ENCODE peak calls at places on chromosomes 2 and 18, in four cellular contexts. I, O, A and U are unnamed samples.

GRCh38 chr2:126658910-126659613 is 3.1 kb downstream of the GYPC start:
- DNase-seq in A (peak), O (peak), I (no peak), U (peak)

GRCh38 chr18:5294618-5295230 is 802 bp downstream of the ZBTB14 start:
- DNase-seq in I (no peak), O (peak), A (peak), U (peak)

GRCh38 chr2:36287363-36288275 is 68.0 kb upstream of the CRIM1 start:
- DNase-seq in A (peak), I (no peak), O (peak), U (peak)

GRCh38 chr2:170354409-170354808 is 176.5 kb downstream of the MYO3B start:
- DNase-seq in O (no peak), A (no peak), I (no peak), U (no peak)

GRCh38 chr18:62625019-62625418 is 90.3 kb upstream of the PHLPP1 start:
- DNase-seq in A (peak), I (no peak), O (peak), U (no peak)

GRCh38 chr2:150695441-150696135 is 208.1 kb upstream of the RND3 start:
- DNase-seq in A (no peak), O (no peak), I (no peak), U (no peak)

GRCh38 chr18:78982186-78982585 is 2.6 kb downstream of the SALL3 start:
- DNase-seq in A (peak), O (peak), I (no peak), U (no peak)

GRCh38 chr2:43676322-43677050 is at the start of gene C1GALT1C1L:
- DNase-seq in O (peak), I (peak), A (peak), U (peak)

GRCh38 chr2:8149985-8150547 is 531.8 kb upstream of the ID2 start:
- DNase-seq in I (no peak), A (peak), O (peak), U (peak)

GRCh38 chr2:187971893-187972292 is 319.8 kb upstream of the GULP1 start:
- DNase-seq in I (no peak), O (no peak), A (no peak), U (no peak)

GRCh38 chr2:195666113-195666712 is 9.2 kb downstream of the SLC39A10 start:
- DNase-seq in A (no peak), O (no peak), I (no peak), U (no peak)

GRCh38 chr2:195672674-195673073 is 15.6 kb downstream of the SLC39A10 start:
- DNase-seq in I (no peak), A (no peak), O (no peak), U (no peak)

GRCh38 chr2:195664528-195664927 is 7.5 kb downstream of the SLC39A10 start:
- DNase-seq in A (peak), O (peak), I (no peak), U (no peak)

GRCh38 chr2:195671563-195671962 is 14.5 kb downstream of the SLC39A10 start:
- DNase-seq in A (no peak), I (no peak), O (no peak), U (no peak)

DNA sequence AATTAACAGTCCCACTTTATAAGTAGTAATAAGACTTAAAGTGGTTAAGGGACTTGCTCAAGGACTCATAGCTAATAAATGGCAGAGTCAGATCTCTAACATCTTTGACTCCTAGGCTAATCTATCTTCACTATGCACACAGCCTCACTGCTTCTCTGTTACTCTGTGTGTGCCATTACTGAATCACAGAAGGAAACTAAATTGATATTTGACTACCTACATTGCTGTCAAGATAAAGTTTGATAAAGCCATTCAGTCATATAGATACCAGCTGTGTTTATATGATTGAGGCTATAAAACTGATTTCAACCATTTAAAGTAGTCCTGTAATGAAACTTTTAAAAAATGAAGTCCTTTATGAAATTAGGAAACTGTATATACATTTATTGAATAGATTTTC is 10.9 kb downstream of the SLC39A10 start:
- DNase-seq in O (no peak), I (no peak), A (no peak), U (no peak)
- TF ChIP-seq CTCF in O (no peak), I (no peak), A (no peak), U (no peak)

DNA sequence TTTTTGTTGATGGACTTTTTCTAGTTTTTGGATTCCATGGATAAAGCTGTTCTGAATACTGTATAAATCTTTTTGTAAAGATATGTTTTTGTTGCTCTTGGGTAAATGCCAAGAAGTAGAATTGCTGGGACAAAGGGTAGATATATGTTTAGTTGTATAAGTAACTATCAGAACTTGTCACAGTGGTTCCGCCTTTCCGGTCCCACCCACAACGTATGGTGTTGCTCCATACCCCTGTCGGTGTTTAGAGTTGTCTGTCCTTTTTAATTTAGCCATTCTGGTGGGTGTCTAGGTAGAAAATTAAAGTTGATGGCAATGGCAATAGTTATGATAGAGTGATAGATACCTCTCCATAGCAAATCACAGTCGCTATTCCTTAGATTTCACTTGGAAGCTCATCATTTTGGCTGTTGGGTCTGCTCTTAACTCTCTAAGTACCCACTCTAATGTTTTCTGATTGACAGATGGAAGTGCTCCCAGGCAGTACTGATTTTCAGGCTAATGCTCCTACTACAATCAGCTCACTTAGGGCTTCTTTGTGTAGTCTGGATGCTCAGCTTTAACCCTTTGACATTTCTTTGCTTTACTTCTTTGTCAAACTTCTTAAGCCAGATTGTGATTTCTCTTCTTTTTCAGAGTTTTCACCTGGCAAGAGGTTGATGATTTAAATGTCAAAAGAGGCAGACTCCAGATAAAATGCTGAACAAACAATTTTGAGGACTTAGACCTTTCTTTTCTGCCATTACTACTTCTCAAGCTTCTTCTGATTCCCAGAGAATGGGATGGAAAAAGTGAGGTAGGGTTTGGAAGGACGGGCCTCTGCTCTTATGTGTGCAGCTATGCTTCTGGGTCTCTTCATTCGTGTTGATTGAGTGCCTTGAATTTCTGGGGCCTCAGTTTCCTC is 156.4 kb downstream of the AQP4 start:
- DNase-seq in A (peak), O (no peak), I (no peak), U (no peak)
- H3K4me3 ChIP-seq in A (no peak), O (no peak), I (no peak), U (no peak)

DNA sequence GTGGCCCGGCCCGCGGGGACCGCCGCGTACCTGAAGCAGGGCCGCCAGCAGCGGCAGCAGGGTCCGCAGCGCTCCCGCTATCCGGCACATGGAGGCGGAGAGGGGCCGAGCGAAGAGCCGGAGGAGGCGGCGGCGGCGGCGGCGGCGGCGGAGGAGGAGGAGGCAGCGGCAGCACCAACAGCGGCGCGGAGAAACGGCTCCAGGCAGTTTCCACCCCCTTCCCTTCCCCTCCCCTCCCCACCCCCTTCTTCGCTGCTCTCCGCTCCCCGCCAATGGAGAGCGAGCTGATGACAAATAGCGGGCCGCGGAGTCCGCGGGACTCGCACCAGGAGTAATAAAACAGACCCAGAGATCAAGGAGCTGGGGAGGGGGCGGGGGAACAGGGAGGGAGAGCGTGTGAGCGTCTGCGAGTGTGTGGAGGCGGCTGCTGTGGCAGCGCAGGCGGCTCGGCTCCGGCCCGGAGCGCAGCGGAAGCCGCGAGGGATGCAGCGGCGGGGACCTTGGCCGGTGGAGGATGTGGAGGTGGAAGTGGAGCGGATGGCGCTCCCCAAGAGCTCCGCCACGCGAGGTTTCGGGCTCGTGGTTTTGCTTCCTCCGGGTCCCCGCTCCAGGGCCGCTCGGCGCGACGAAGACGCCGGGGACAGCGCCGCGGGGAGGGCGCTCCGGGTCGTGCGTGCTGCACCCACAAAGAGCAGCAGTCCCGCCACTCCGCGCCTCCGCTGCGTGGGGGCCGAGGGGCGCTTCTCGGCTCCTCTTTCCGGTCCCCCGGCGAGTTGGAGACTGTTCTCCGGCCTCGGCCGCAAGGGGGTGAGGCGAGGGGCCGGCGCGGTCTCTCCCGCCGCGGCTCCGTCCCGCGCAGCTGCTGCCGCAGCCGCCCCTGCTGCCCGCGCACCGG is at the start of gene CDH2:
- DNase-seq in O (peak), A (peak), I (no peak), U (peak)
- TF ChIP-seq CTCF in O (peak), A (no peak), I (no peak), U (no peak)

GRCh38 chr2:120993661-120994060 is 258.0 kb downstream of the GLI2 start:
- DNase-seq in O (no peak), I (no peak), A (no peak), U (no peak)
- H3K4me3 ChIP-seq in O (no peak), I (no peak), A (no peak), U (no peak)

GRCh38 chr2:182132605-182133004 is 147.0 kb downstream of the PPP1R1C start:
- DNase-seq in I (no peak), O (no peak), A (peak), U (peak)
- TF ChIP-seq CTCF in I (no peak), O (no peak), A (peak), U (peak)